ENCODE peak calls at places on chromosomes 11 and 22, in five cellular contexts. V is endodermal cell, S is neuronal stem cell, B is fibroblast of lung, Z is mammary epithelial cell. D is an unnamed sample.

GRCh38 chr11:124740277-124740882 is 638 bp downstream of the NRGN start:
- DNase-seq in V (peak; percentile 78), S (no peak), B (peak; percentile 21), Z (peak; percentile 23), D (no peak)

GRCh38 chr22:49645791-49646550 is 181.7 kb downstream of the BRD1 start:
- DNase-seq in V (no peak), S (no peak), B (no peak), Z (no peak), D (no peak)

GRCh38 chr11:64750361-64751054 is 6.6 kb upstream of the RASGRP2 start:
- DNase-seq in V (no peak), S (no peak), B (no peak), Z (no peak), D (no peak)

GRCh38 chr11:76801736-76802135 is 18.6 kb downstream of the TSKU start:
- DNase-seq in V (no peak), S (no peak), B (no peak), Z (no peak), D (no peak)

GRCh38 chr11:104198576-104198975 is 34.6 kb upstream of the PDGFD start:
- DNase-seq in V (no peak), S (no peak), B (no peak), Z (no peak), D (no peak)

GRCh38 chr22:47030143-47030641 is 267.7 kb downstream of the TBC1D22A start:
- DNase-seq in V (no peak), S (no peak), B (peak; percentile 24), Z (no peak), D (peak; percentile 53)

GRCh38 chr11:113874920-113875413 is 405 bp downstream of the USP28 start:
- DNase-seq in V (no peak), S (no peak), B (no peak), Z (peak; percentile 43), D (no peak)

GRCh38 chr11:9755561-9755960 is 91.7 kb downstream of the SWAP70 start:
- DNase-seq in V (no peak), S (no peak), B (peak; percentile 96), Z (no peak), D (peak; percentile 31)

GRCh38 chr22:23836281-23836680 is 2.5 kb downstream of the DERL3 start:
- DNase-seq in V (no peak), S (no peak), B (no peak), Z (no peak), D (no peak)

GRCh38 chr11:34805937-34806336 is 110.2 kb downstream of the APIP start:
- DNase-seq in V (no peak), S (no peak), B (no peak), Z (no peak), D (no peak)

GRCh38 chr11:116164843-116165242 is 607.9 kb downstream of the BUD13 start:
- DNase-seq in V (peak; percentile 20), S (no peak), B (no peak), Z (no peak), D (no peak)

GRCh38 chr11:59218893-59219292 is 6.2 kb upstream of the MPEG1 start:
- DNase-seq in V (no peak), S (no peak), B (no peak), Z (no peak), D (no peak)

GRCh38 chr11:82038151-82038550 is 695.5 kb downstream of the FAM181B start:
- DNase-seq in V (no peak), S (no peak), B (no peak), Z (no peak), D (no peak)

GRCh38 chr11:116610190-116610589 is 162.6 kb downstream of the BUD13 start:
- DNase-seq in V (peak; percentile 33), S (no peak), B (no peak), Z (no peak), D (no peak)

GRCh38 chr11:9802291-9802861 is 138.5 kb downstream of the SWAP70 start:
- DNase-seq in V (no peak), S (no peak), B (peak; percentile 91), Z (peak; percentile 83), D (peak; percentile 92)

GRCh38 chr11:110000045-110000502 is 93.1 kb upstream of the ZC3H12C start:
- DNase-seq in V (no peak), S (no peak), B (peak; percentile 98), Z (peak; percentile 73), D (no peak)

GRCh38 chr11:116890193-116890592 is 52.8 kb upstream of the APOA1 start:
- DNase-seq in V (no peak), S (no peak), B (no peak), Z (no peak), D (no peak)

GRCh38 chr11:117600261-117600783 is 196.7 kb downstream of the DSCAML1 start:
- DNase-seq in V (peak; percentile 75), S (no peak), B (no peak), Z (no peak), D (no peak)

GRCh38 chr11:120337133-120337895 is 1.1 kb downstream of the ARHGEF12 start:
- DNase-seq in V (no peak), S (peak; percentile 23), B (peak; percentile 50), Z (peak; percentile 35), D (peak; percentile 35)

GRCh38 chr11:416757-417621 is 2.2 kb upstream of the SIGIRR start:
- DNase-seq in V (peak; percentile 89), S (no peak), B (no peak), Z (peak; percentile 45), D (no peak)

GRCh38 chr22:20402960-20403778 is 9.2 kb downstream of the ZNF74 start:
- DNase-seq in V (peak; percentile 12), S (no peak), B (no peak), Z (no peak), D (no peak)

GRCh38 chr11:124882339-124883071 is 15.2 kb downstream of the ROBO4 start:
- DNase-seq in V (peak; percentile 47), S (no peak), B (peak; percentile 51), Z (no peak), D (no peak)

GRCh38 chr22:42939941-42940653 is 74.9 kb downstream of the PACSIN2 start:
- DNase-seq in V (peak; percentile 78), S (no peak), B (peak; percentile 90), Z (peak; percentile 72), D (no peak)

GRCh38 chr11:824292-824880 is 3.3 kb upstream of the CRACR2B start:
- DNase-seq in V (no peak), S (no peak), B (no peak), Z (no peak), D (no peak)

GRCh38 chr22:47091921-47092700 is 329.7 kb downstream of the TBC1D22A start:
- DNase-seq in V (no peak), S (no peak), B (no peak), Z (no peak), D (no peak)

GRCh38 chr11:64810891-64811272 is 531 bp upstream of the MEN1 start:
- DNase-seq in V (no peak), S (no peak), B (no peak), Z (no peak), D (no peak)

GRCh38 chr22:19930537-19931486 is 10.8 kb upstream of the COMT start:
- DNase-seq in V (no peak), S (no peak), B (no peak), Z (no peak), D (no peak)

GRCh38 chr11:120344302-120345004 is 8.2 kb downstream of the ARHGEF12 start:
- DNase-seq in V (no peak), S (no peak), B (peak; percentile 72), Z (peak; percentile 83), D (no peak)

DNA sequence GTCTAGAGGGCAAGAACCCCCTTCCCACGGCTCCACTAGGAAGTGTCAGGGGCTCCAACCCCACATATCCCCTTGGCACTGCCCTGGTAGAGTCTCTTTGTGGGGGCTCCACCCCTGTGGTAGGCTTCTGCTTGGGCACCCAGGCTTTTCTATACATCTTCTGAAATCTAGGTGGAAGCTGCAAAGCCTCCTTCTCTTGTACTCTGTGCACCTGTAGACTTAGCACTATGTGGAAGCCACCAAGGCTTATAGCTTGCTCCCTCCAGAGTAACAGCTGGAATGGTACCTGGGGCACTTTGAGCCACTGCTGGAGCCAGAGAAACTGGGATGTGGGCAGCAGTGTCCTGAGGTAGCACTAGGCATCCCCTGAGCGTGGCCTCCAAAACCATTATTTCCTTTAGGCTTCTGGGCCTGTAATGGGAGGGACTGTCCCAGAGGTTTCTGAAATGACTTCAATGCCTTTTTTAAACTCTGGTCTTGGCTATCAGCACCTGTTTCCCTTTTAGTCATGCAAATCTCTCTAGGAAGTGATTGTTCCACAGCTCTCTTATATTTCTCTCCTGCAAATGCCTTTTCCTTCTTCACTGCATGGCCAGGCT is 68.4 kb downstream of the TRAF6 start:
- DNase-seq in V (no peak), S (no peak), B (no peak), Z (no peak), D (no peak)
- H3K36me3 ChIP-seq in V (no peaks in the 10 kb centered on the region), S (peaks cover 15% of the 10 kb centered on the region), B (no peaks in the 10 kb centered on the region), Z (no peaks in the 10 kb centered on the region), D (no peaks in the 10 kb centered on the region)

GRCh38 chr11:92501346-92501745 is 276.7 kb downstream of the FAT3 start:
- DNase-seq in V (no peak), S (no peak), B (no peak), Z (no peak), D (no peak)
- H3K4me1 ChIP-seq in V (no peaks in the 10 kb centered on the region), S (peaks cover 5% of the 10 kb centered on the region), B (no peaks in the 10 kb centered on the region), Z (no peaks in the 10 kb centered on the region), D (peaks cover 2% of the 10 kb centered on the region)

GRCh38 chr11:121563003-121563402 is 110.2 kb upstream of the SORL1-AS1 start:
- DNase-seq in V (no peak), S (no peak), B (no peak), Z (no peak), D (no peak)

GRCh38 chr11:121561716-121562115 is 108.9 kb upstream of the SORL1-AS1 start:
- DNase-seq in V (no peak), S (no peak), B (no peak), Z (no peak), D (no peak)

GRCh38 chr11:121566279-121567168 is 113.8 kb upstream of the SORL1-AS1 start:
- DNase-seq in V (no peak), S (no peak), B (no peak), Z (no peak), D (no peak)

GRCh38 chr11:121564948-121565684 is 112.3 kb upstream of the SORL1-AS1 start:
- DNase-seq in V (no peak), S (no peak), B (no peak), Z (no peak), D (no peak)

DNA sequence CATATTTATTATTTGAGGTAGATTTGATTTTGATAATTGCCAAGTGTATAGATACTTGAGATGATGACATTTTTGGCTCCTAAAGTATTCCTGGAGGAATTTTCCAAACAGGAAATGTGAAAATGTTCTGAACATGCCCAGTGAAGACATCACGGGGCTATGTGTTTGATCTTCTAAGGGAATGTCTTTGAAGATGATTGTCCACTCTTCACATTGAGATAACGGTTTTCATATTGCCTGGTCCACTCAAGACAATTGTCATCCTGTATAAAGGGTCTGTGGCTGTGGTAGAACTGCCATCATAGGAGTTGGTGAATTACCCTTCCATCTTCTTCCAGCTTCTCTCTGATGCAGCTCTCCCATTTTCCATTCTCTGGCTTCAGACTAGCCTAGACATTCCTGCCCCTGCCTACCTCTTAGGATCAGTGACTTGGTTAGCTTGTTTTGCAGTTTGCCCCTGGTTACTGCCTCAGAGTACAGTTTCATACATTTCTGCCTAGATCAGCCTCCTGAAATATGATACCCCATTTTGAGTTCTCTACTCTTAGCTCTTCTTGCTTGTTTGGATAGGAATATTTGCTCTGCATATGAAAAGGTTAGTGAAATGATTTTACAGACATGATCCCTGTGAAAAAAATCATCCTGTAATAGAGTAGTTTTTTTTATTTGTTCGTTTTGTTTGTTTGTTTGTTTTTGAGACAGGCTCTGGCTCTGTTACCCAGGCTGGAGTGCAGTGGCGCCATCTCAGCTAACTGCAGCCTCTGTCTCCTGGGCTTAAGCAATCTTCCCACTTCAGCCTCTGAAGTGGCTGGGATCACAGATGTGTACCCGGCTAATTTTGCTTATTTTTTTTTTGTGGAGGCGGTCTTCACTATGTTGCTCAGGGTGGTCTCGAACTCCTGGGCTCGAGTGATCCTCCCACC is 111.4 kb upstream of the SORL1-AS1 start:
- DNase-seq in V (no peak), S (no peak), B (peak; percentile 27), Z (no peak), D (no peak)
- H3K36me3 ChIP-seq in V (peaks cover 4% of the 10 kb centered on the region), S (peaks cover 4% of the 10 kb centered on the region), B (no peaks in the 10 kb centered on the region), Z (peaks cover 7% of the 10 kb centered on the region), D (peaks cover 3% of the 10 kb centered on the region)

GRCh38 chr11:131441398-131441797 is 71.0 kb downstream of the NTM start:
- DNase-seq in V (no peak), S (no peak), B (no peak), Z (no peak), D (no peak)
- H3K4me1 ChIP-seq in V (no peaks in the 10 kb centered on the region), S (no peaks in the 10 kb centered on the region), B (no peaks in the 10 kb centered on the region), Z (no peaks in the 10 kb centered on the region), D (no peaks in the 10 kb centered on the region)

D was measured in HAP-1.